ENCODE peak calls at places on chromosomes 12 and 14, in nine cellular contexts. X is stomach, J is epithelial cell of proximal tubule, V is cardiac muscle cell, T is GM06990, I is HFF-Myc, E is tibial nerve, A is spleen, Z is left ventricle myocardium inferior. B is an unnamed sample.

GRCh38 chr12:2944401-2945047 is 14.7 kb upstream of the TEAD4 start:
- DNase-seq in Z (peak), E (no peak), J (no peak), T (no peak), X (peak), I (no peak), A (peak), V (peak), B (peak)

GRCh38 chr14:21985081-21985480 is 311.5 kb upstream of the OR4E1 start:
- DNase-seq in X (no peak), J (no peak), T (no peak), V (no peak), I (no peak), Z (no peak), E (no peak), A (no peak), B (no peak)

GRCh38 chr14:49895480-49895879 is 2.6 kb downstream of the ARF6 start:
- DNase-seq in J (no peak), X (no peak), Z (no peak), V (no peak), A (no peak), E (no peak), I (no peak), T (no peak), B (no peak)

GRCh38 chr14:93239869-93240677 is 33.0 kb downstream of the UBR7 start:
- DNase-seq in X (no peak), T (no peak), J (peak), Z (no peak), E (no peak), I (peak), V (peak), A (no peak), B (peak)

GRCh38 chr14:52069617-52070431 is 965 bp upstream of the NID2 start:
- DNase-seq in Z (no peak), T (peak), X (no peak), V (peak), A (no peak), E (peak), I (no peak), J (no peak), B (peak)

GRCh38 chr14:79947440-79947839 is 263.9 kb downstream of the DIO2 start:
- DNase-seq in Z (no peak), J (no peak), V (no peak), X (no peak), T (no peak), E (no peak), A (no peak), I (no peak), B (no peak)

GRCh38 chr12:171743-172705 is 41.9 kb downstream of the SLC6A12 start:
- DNase-seq in E (no peak), I (no peak), X (peak), T (no peak), Z (no peak), J (no peak), A (no peak), V (no peak), B (no peak)

GRCh38 chr14:99067141-99067920 is 204.7 kb downstream of the BCL11B start:
- DNase-seq in A (no peak), Z (no peak), X (no peak), T (no peak), J (no peak), V (no peak), E (no peak), I (no peak), B (no peak)

GRCh38 chr12:1083888-1084262 is 92.9 kb downstream of the ERC1 start:
- DNase-seq in T (no peak), J (no peak), X (no peak), I (peak), E (no peak), V (peak), A (no peak), Z (no peak), B (peak)

GRCh38 chr14:37018571-37019240 is 153.7 kb downstream of the SLC25A21 start:
- DNase-seq in X (no peak), T (no peak), A (no peak), J (no peak), I (no peak), E (no peak), V (no peak), Z (no peak), B (no peak)

GRCh38 chr14:100365741-100366140 is 42.6 kb downstream of the SLC25A47 start:
- DNase-seq in V (no peak), T (no peak), X (no peak), J (no peak), I (no peak), A (no peak), E (no peak), Z (no peak), B (no peak)

GRCh38 chr14:100361626-100362025 is 38.5 kb downstream of the SLC25A47 start:
- DNase-seq in A (no peak), Z (no peak), V (no peak), J (no peak), X (no peak), E (no peak), T (no peak), I (no peak), B (no peak)

GRCh38 chr14:100362311-100362927 is 39.3 kb downstream of the SLC25A47 start:
- DNase-seq in V (no peak), T (no peak), A (no peak), J (no peak), X (no peak), Z (no peak), I (no peak), E (no peak), B (no peak)

GRCh38 chr14:100363053-100363452 is 39.9 kb downstream of the SLC25A47 start:
- DNase-seq in T (no peak), A (no peak), V (no peak), X (no peak), E (no peak), I (no peak), J (no peak), Z (no peak), B (no peak)

DNA sequence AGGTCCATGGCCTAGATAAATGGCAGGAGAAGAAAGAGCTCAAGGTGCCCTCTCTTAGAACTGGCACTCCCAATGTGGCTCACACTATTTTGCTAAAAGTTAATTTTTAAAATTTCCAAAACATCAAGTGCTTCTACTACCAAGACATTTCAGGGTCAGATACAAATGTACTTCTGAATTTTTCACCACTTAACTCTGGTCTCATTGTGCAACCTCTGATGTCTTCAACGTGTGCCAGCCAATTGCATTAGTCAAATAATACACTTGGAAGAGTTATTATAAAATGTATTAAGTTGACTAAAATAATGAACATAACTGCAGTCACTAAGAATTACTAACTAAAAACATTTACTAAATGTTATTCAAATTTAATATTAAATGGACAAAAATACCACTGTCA is 41.3 kb downstream of the SLC25A47 start:
- DNase-seq in I (no peak), V (no peak), X (no peak), A (no peak), Z (no peak), T (no peak), J (no peak), E (no peak), B (no peak)
- TF ChIP-seq CTCF in I (no peak), V (no peak), X (no peak), A (no peak), Z (no peak), T (no peak), J (no peak), E (no peak), B (no peak)

DNA sequence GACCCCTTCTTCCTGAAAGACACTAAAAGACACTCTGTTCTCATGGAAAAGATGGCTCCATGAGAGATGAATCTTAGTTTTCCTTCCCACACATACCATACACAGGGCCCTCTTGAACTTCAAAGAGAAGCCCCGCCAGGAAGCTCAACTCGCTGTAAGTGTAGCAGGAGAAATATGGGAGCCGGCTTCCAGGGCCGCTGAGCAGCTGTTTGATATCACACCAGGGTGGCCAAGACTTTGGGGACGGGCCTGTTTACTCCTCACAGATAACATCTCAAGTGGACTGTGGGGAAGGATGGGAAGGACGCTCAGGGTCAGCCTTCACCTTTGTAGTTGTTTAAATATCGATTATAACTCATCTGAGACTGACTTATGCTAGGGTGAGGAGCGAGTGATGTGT is 235.5 kb upstream of the TBX3 start:
- DNase-seq in T (no peak), E (no peak), J (no peak), A (no peak), I (no peak), X (no peak), Z (no peak), V (no peak), B (no peak)
- H3K4me3 ChIP-seq in T (no peak), E (no peak), J (no peak), A (no peak), I (no peak), X (no peak), Z (no peak), V (no peak), B (no peak)

GRCh38 chr12:53480425-53481107 is 18.7 kb downstream of the MAP3K12 start:
- DNase-seq in J (no peak), X (no peak), I (no peak), A (no peak), E (no peak), T (no peak), V (no peak), Z (no peak), B (no peak)

GRCh38 chr12:53482626-53483165 is 16.6 kb downstream of the MAP3K12 start:
- DNase-seq in A (no peak), I (no peak), T (no peak), Z (no peak), X (no peak), V (no peak), E (no peak), J (no peak), B (no peak)

GRCh38 chr12:53483225-53483978 is 15.9 kb downstream of the MAP3K12 start:
- DNase-seq in E (no peak), Z (no peak), V (no peak), X (no peak), I (no peak), A (no peak), J (no peak), T (no peak), B (no peak)

GRCh38 chr12:53481108-53481442 is 18.2 kb downstream of the MAP3K12 start:
- DNase-seq in J (no peak), X (no peak), Z (no peak), I (no peak), A (no peak), T (no peak), E (no peak), V (no peak), B (no peak)

DNA sequence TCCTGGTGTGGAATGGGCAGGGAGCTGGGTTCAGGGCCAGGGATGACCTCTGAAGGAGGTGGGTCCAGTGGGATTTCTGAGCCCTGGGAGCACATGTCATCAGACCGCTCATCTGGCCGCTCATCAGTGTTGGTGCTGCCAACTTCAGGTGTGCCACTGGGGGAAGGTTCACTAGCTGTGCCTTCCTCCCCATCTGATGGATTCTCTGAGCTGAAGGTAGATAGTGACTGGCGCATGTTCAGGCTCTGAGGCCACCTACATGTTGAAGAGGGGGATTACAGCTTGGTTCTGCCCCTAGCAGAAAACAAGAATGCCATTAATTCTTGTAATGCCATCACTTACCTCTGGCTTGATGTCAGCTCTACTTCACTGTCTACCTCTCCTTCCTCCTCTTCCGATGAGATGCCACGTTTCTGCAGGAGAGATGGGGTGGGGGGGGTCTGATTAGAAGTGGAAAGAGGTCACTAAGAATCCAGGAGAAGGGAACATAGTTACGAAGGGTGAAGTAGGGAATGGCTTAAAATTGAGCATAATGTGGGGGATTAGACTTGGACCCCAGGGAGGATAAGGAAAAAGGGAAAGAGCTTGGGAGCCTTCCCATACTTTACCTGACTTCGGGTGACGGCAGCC is 17.2 kb downstream of the MAP3K12 start:
- DNase-seq in Z (no peak), X (no peak), E (no peak), V (peak), I (no peak), J (no peak), T (no peak), A (no peak), B (no peak)
- TF ChIP-seq CTCF in Z (peak), X (no peak), E (no peak), V (peak), I (no peak), J (peak), T (peak), A (no peak), B (peak)

DNA sequence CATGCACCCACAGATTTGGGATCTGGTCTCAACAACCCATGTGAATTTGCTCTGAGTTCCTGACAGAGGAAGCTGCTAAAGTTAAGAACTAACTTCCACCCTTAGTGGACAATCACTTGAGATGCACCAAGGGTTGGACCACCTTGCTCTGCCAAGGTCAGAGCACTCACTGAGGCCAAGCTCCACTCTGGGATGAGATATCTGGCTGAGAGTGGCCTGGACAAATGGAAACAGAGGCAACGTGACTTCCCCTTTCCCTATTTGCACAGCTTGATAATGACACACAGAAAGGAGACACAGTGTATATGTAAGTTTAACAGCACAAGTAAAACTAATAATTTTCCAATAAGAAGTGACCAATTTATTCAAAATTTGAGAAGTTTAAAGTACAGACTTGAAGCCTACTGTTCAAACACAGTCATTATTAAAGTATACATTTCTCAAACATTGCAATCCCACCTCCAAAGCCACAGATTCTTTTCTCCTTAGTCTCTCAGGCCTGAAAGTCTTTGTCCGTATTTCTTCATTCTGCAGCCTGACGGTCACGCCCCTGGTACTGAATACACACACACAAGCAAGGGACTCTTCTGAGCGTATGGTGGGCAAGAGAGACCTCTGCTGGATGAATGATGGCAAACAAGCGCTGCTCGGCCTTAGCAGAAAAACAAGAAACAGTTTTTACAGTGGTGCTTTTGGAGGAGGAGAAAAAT is 28.6 kb downstream of the TMEM30B start:
- DNase-seq in A (no peak), X (peak), T (peak), I (peak), J (peak), E (peak), Z (peak), V (peak), B (peak)
- H3K4me3 ChIP-seq in A (no peak), X (no peak), T (no peak), I (no peak), J (no peak), E (no peak), Z (no peak), V (no peak), B (no peak)

GRCh38 chr12:71085575-71085974 is 72.2 kb downstream of the TSPAN8 start:
- DNase-seq in X (no peak), I (no peak), E (no peak), T (no peak), A (no peak), J (no peak), Z (no peak), V (peak), B (peak)

GRCh38 chr12:71092290-71092689 is 65.5 kb downstream of the TSPAN8 start:
- DNase-seq in V (no peak), J (no peak), X (no peak), I (no peak), A (no peak), T (no peak), E (no peak), Z (no peak), B (no peak)

DNA sequence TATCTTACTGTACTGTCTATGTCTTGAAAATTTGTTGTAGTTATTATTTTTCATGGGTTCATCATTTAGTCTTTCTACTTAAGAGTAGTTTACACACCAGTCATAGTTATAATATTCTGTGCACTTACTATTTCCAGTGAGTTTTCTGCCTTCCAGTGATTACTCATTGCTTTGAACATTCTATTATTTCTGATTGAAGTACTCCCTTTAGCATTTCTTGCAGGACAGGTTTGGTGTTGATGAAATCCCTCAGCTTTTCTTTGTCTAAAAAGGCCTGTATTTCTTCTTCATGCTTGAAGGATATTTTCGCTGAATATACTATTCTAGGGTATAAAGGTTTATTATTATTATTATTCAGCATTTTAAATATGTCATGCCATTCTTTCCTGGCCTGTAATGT is 66.8 kb downstream of the TSPAN8 start:
- DNase-seq in E (no peak), J (no peak), I (no peak), Z (no peak), V (no peak), X (no peak), A (no peak), T (no peak), B (no peak)
- TF ChIP-seq CTCF in E (no peak), J (no peak), I (no peak), Z (no peak), V (no peak), X (no peak), A (no peak), T (no peak), B (no peak)

GRCh38 chr12:13173537-13173936 is 23.0 kb upstream of the EMP1 start:
- DNase-seq in V (peak), T (peak), J (no peak), X (peak), I (peak), E (peak), A (no peak), Z (peak), B (peak)
- H3K4me3 ChIP-seq in V (no peak), T (no peak), J (no peak), X (no peak), I (peak), E (no peak), A (no peak), Z (no peak), B (no peak)

GRCh38 chr12:75361408-75361807 is 26.9 kb downstream of the GLIPR1L1 start:
- DNase-seq in E (no peak), J (no peak), A (no peak), V (no peak), Z (no peak), T (no peak), X (no peak), I (no peak), B (no peak)
- TF ChIP-seq CTCF in E (no peak), J (no peak), A (no peak), V (no peak), Z (no peak), T (no peak), X (no peak), I (no peak), B (no peak)